ENCODE peak calls at places on chromosomes 3 and 15, in ten cellular contexts. One of them, this sample, is unnamed.

GRCh38 chr3:123688241-123688747 is 103.4 kb upstream of the HACD2 start:
- DNase-seq in non-pigmented ciliary epithelial cell: peak; percentile 97
- DNase-seq in H54: peak; percentile 90
- DNase-seq in ascending aorta: peak; percentile 88
- DNase-seq in cardiac fibroblast: peak; percentile 98
- DNase-seq in SK-N-SH: no peak
- DNase-seq in small intestine: no peak
- DNase-seq in fibroblast of pulmonary artery: peak; percentile 87
- DNase-seq in right atrium auricular region: no peak
- DNase-seq in neural progenitor cell: no peak
- DNase-seq in this sample: peak; percentile 93

GRCh38 chr15:38705421-38706219 is 141.0 kb upstream of the RASGRP1 start:
- DNase-seq in cardiac fibroblast: no peak
- DNase-seq in small intestine: no peak
- DNase-seq in fibroblast of pulmonary artery: no peak
- DNase-seq in neural progenitor cell: peak; percentile 20
- DNase-seq in ascending aorta: no peak
- DNase-seq in H54: no peak
- DNase-seq in non-pigmented ciliary epithelial cell: no peak
- DNase-seq in SK-N-SH: no peak
- DNase-seq in right atrium auricular region: no peak
- DNase-seq in this sample: no peak

GRCh38 chr3:193824365-193824764 is 231.4 kb downstream of the OPA1 start:
- DNase-seq in SK-N-SH: no peak
- DNase-seq in ascending aorta: no peak
- DNase-seq in non-pigmented ciliary epithelial cell: no peak
- DNase-seq in cardiac fibroblast: no peak
- DNase-seq in fibroblast of pulmonary artery: no peak
- DNase-seq in small intestine: no peak
- DNase-seq in neural progenitor cell: no peak
- DNase-seq in H54: no peak
- DNase-seq in right atrium auricular region: no peak
- DNase-seq in this sample: no peak

GRCh38 chr15:99454107-99454809 is 111.5 kb upstream of the MEF2A start:
- DNase-seq in ascending aorta: peak; percentile 64
- DNase-seq in H54: no peak
- DNase-seq in right atrium auricular region: no peak
- DNase-seq in small intestine: no peak
- DNase-seq in cardiac fibroblast: no peak
- DNase-seq in non-pigmented ciliary epithelial cell: no peak
- DNase-seq in neural progenitor cell: no peak
- DNase-seq in fibroblast of pulmonary artery: no peak
- DNase-seq in SK-N-SH: no peak
- DNase-seq in this sample: no peak

GRCh38 chr3:47409284-47409683 is 28.5 kb downstream of the PTPN23 start:
- DNase-seq in cardiac fibroblast: no peak
- DNase-seq in right atrium auricular region: no peak
- DNase-seq in ascending aorta: no peak
- DNase-seq in neural progenitor cell: no peak
- DNase-seq in H54: no peak
- DNase-seq in SK-N-SH: no peak
- DNase-seq in fibroblast of pulmonary artery: no peak
- DNase-seq in non-pigmented ciliary epithelial cell: no peak
- DNase-seq in small intestine: no peak
- DNase-seq in this sample: no peak

GRCh38 chr15:67840747-67841634 is 1.1 kb upstream of the RNU6-1 start:
- DNase-seq in right atrium auricular region: peak; percentile 68
- DNase-seq in cardiac fibroblast: peak; percentile 50
- DNase-seq in neural progenitor cell: peak; percentile 32
- DNase-seq in non-pigmented ciliary epithelial cell: no peak
- DNase-seq in H54: no peak
- DNase-seq in SK-N-SH: peak; percentile 75
- DNase-seq in small intestine: peak; percentile 45
- DNase-seq in fibroblast of pulmonary artery: peak; percentile 52
- DNase-seq in ascending aorta: no peak
- DNase-seq in this sample: no peak

GRCh38 chr3:18443670-18444596 is 18.8 kb upstream of the SATB1 start:
- DNase-seq in non-pigmented ciliary epithelial cell: no peak
- DNase-seq in cardiac fibroblast: no peak
- DNase-seq in right atrium auricular region: no peak
- DNase-seq in neural progenitor cell: peak; percentile 64
- DNase-seq in small intestine: no peak
- DNase-seq in SK-N-SH: peak; percentile 63
- DNase-seq in fibroblast of pulmonary artery: no peak
- DNase-seq in ascending aorta: peak; percentile 64
- DNase-seq in H54: no peak
- DNase-seq in this sample: no peak

GRCh38 chr3:110708166-110708565 is 363.4 kb upstream of the NECTIN3 start:
- DNase-seq in right atrium auricular region: no peak
- DNase-seq in small intestine: no peak
- DNase-seq in non-pigmented ciliary epithelial cell: no peak
- DNase-seq in ascending aorta: no peak
- DNase-seq in H54: no peak
- DNase-seq in neural progenitor cell: no peak
- DNase-seq in cardiac fibroblast: no peak
- DNase-seq in SK-N-SH: no peak
- DNase-seq in fibroblast of pulmonary artery: no peak
- DNase-seq in this sample: no peak

GRCh38 chr3:148092624-148093194 is 605.0 kb upstream of the AGTR1 start:
- DNase-seq in small intestine: no peak
- DNase-seq in fibroblast of pulmonary artery: no peak
- DNase-seq in non-pigmented ciliary epithelial cell: no peak
- DNase-seq in H54: no peak
- DNase-seq in SK-N-SH: peak; percentile 48
- DNase-seq in cardiac fibroblast: no peak
- DNase-seq in neural progenitor cell: no peak
- DNase-seq in ascending aorta: no peak
- DNase-seq in right atrium auricular region: no peak
- DNase-seq in this sample: no peak